ENCODE peak calls at places on chromosomes 16 and 17, in seven cellular contexts. V is substantia nigra; N is activated CD8-positive, alpha-beta memory T cell treated with anti-CD3 and anti-CD28 coated beads for 1 hour; Y is natural killer cell treated with Interleukin-12 subunit alpha and Interleukin-12 subunit beta and Interleukin-15 and Interleukin-18, amount 100 ng/mL, for 72 hours; U is MM.1S; L is putamen; R is AG04450. C is an unnamed sample.

GRCh38 chr17:49266233-49266632 is 35.6 kb upstream of the PHOSPHO1 start:
- DNase-seq in V (no peak), N (no peak), Y (no peak), U (no peak), L (no peak), R (no peak), C (no peak)

GRCh38 chr17:65537845-65538678 is 23.4 kb downstream of the AXIN2 start:
- DNase-seq in V (no peak), N (no peak), Y (no peak), U (no peak), L (no peak), R (no peak), C (no peak)

GRCh38 chr17:36674278-36674650 is 72.9 kb downstream of the MRM1 start:
- DNase-seq in V (no peak), N (no peak), Y (no peak), U (no peak), L (no peak), R (no peak), C (no peak)

GRCh38 chr17:17876959-17877547 is 40.3 kb upstream of the SREBF1 start:
- DNase-seq in V (no peak), N (no peak), Y (no peak), U (no peak), L (no peak), R (no peak), C (no peak)

GRCh38 chr17:62599964-62600657 is 27.4 kb upstream of the MRC2 start:
- DNase-seq in V (no peak), N (no peak), Y (no peak), U (no peak), L (peak; percentile 20), R (no peak), C (no peak)

GRCh38 chr17:679491-679890 is 35.1 kb downstream of the VPS53 start:
- DNase-seq in V (no peak), N (no peak), Y (no peak), U (no peak), L (no peak), R (no peak), C (no peak)

GRCh38 chr16:20879175-20880053 is 20.7 kb downstream of the DCUN1D3 start:
- DNase-seq in V (no peak), N (no peak), Y (no peak), U (no peak), L (no peak), R (no peak), C (no peak)

GRCh38 chr17:76491271-76492184 is 9.7 kb downstream of the RHBDF2 start:
- DNase-seq in V (no peak), N (no peak), Y (no peak), U (no peak), L (no peak), R (no peak), C (no peak)

GRCh38 chr17:4087911-4088693 is 54.7 kb downstream of the ZZEF1 start:
- DNase-seq in V (no peak), N (no peak), Y (no peak), U (no peak), L (no peak), R (no peak), C (no peak)

GRCh38 chr17:40510328-40510648 is 8.9 kb upstream of the TNS4 start:
- DNase-seq in V (no peak), N (no peak), Y (no peak), U (no peak), L (no peak), R (no peak), C (no peak)

GRCh38 chr16:2008631-2009301 is 855 bp downstream of the ZNF598 start:
- DNase-seq in V (no peak), N (no peak), Y (no peak), U (peak; percentile 34), L (no peak), R (no peak), C (peak; percentile 49)

GRCh38 chr17:37726891-37727780 is 17.7 kb downstream of the HNF1B start:
- DNase-seq in V (no peak), N (no peak), Y (no peak), U (no peak), L (no peak), R (no peak), C (no peak)

GRCh38 chr16:55389426-55390073 is 65.5 kb downstream of the IRX6 start:
- DNase-seq in V (no peak), N (no peak), Y (no peak), U (no peak), L (no peak), R (no peak), C (no peak)

GRCh38 chr16:1772362-1772907 is at the start of gene EME2:
- DNase-seq in V (no peak), N (peak; percentile 22), Y (no peak), U (peak; percentile 60), L (no peak), R (no peak), C (no peak)

GRCh38 chr17:40355804-40356758 is 8.5 kb downstream of the GJD3 start:
- DNase-seq in V (no peak), N (no peak), Y (no peak), U (no peak), L (no peak), R (no peak), C (no peak)

GRCh38 chr16:75456971-75457370 is 7.5 kb downstream of the TMEM170A start:
- DNase-seq in V (no peak), N (no peak), Y (no peak), U (no peak), L (no peak), R (no peak), C (no peak)

GRCh38 chr17:2749058-2749783 is at the start of gene CCDC92B:
- DNase-seq in V (no peak), N (no peak), Y (no peak), U (no peak), L (no peak), R (no peak), C (no peak)

GRCh38 chr17:13428611-13429042 is 173.1 kb downstream of the HS3ST3A1 start:
- DNase-seq in V (no peak), N (no peak), Y (no peak), U (no peak), L (no peak), R (no peak), C (no peak)

GRCh38 chr16:2212362-2213324 is 2.0 kb upstream of the BRICD5 start:
- DNase-seq in V (no peak), N (no peak), Y (no peak), U (no peak), L (no peak), R (no peak), C (peak; percentile 43)

GRCh38 chr16:46961373-46962353 is 11.8 kb downstream of the DNAJA2 start:
- DNase-seq in V (no peak), N (peak; percentile 6), Y (no peak), U (no peak), L (no peak), R (no peak), C (peak; percentile 41)

GRCh38 chr17:57375770-57376181 is 119.5 kb downstream of the MSI2 start:
- DNase-seq in V (no peak), N (no peak), Y (no peak), U (no peak), L (no peak), R (no peak), C (no peak)

GRCh38 chr17:29433551-29433950 is 43.4 kb downstream of the TAOK1 start:
- DNase-seq in V (no peak), N (no peak), Y (no peak), U (no peak), L (no peak), R (no peak), C (peak; percentile 75)

GRCh38 chr16:69286941-69287713 is 24.0 kb upstream of the VPS4A start:
- DNase-seq in V (no peak), N (peak; percentile 4), Y (no peak), U (peak; percentile 73), L (peak; percentile 47), R (peak; percentile 34), C (peak; percentile 58)

GRCh38 chr17:31085563-31085962 is 9.2 kb upstream of the NF1 start:
- DNase-seq in V (no peak), N (no peak), Y (no peak), U (no peak), L (no peak), R (no peak), C (no peak)

GRCh38 chr17:30021708-30022317 is 80.4 kb downstream of the EFCAB5 start:
- DNase-seq in V (no peak), N (peak; percentile 1), Y (no peak), U (peak; percentile 62), L (no peak), R (peak; percentile 13), C (peak; percentile 78)

GRCh38 chr17:49180303-49180702 is 30.1 kb downstream of the GNGT2 start:
- DNase-seq in V (peak; percentile 34), N (peak; percentile 54), Y (peak; percentile 68), U (peak; percentile 27), L (peak; percentile 25), R (no peak), C (peak; percentile 87)

GRCh38 chr16:89575247-89576172 is at the start of gene CPNE7:
- DNase-seq in V (no peak), N (no peak), Y (no peak), U (no peak), L (no peak), R (no peak), C (peak; percentile 45)

GRCh38 chr17:77437017-77437416 is 296.2 kb downstream of the SEC14L1 start:
- DNase-seq in V (no peak), N (no peak), Y (no peak), U (no peak), L (no peak), R (peak; percentile 61), C (peak; percentile 73)

GRCh38 chr16:4766875-4767628 is at the start of gene ZNF500:
- DNase-seq in V (peak; percentile 97), N (peak; percentile 94), Y (peak; percentile 97), U (peak; percentile 97), L (peak; percentile 95), R (peak; percentile 89), C (peak; percentile 96)

GRCh38 chr17:44747566-44747965 is 11.2 kb upstream of the ADAM11 start:
- DNase-seq in V (no peak), N (no peak), Y (no peak), U (no peak), L (no peak), R (no peak), C (no peak)

GRCh38 chr17:29379084-29379811 is 10.9 kb upstream of the TAOK1 start:
- DNase-seq in V (no peak), N (no peak), Y (no peak), U (no peak), L (no peak), R (no peak), C (no peak)

GRCh38 chr17:1455291-1455747 is 713 bp downstream of the CRK start:
- DNase-seq in V (no peak), N (no peak), Y (peak; percentile 67), U (peak; percentile 55), L (peak; percentile 23), R (no peak), C (peak; percentile 64)

GRCh38 chr16:54633943-54634362 is 296.7 kb upstream of the IRX5 start:
- DNase-seq in V (no peak), N (no peak), Y (no peak), U (peak; percentile 27), L (no peak), R (no peak), C (peak; percentile 35)

GRCh38 chr16:20271893-20272292 is 55.4 kb downstream of the GP2 start:
- DNase-seq in V (no peak), N (no peak), Y (no peak), U (peak; percentile 10), L (no peak), R (no peak), C (no peak)

GRCh38 chr17:43211480-43212402 is at the start of gene TMEM106A:
- DNase-seq in V (peak; percentile 19), N (peak; percentile 59), Y (peak; percentile 87), U (peak; percentile 55), L (peak; percentile 20), R (peak; percentile 67), C (peak; percentile 81)

GRCh38 chr16:68395167-68395786 is 53.0 kb downstream of the SMPD3 start:
- DNase-seq in V (no peak), N (no peak), Y (no peak), U (no peak), L (peak; percentile 62), R (no peak), C (no peak)

GRCh38 chr16:29678691-29679267 is at the start of gene QPRT:
- DNase-seq in V (peak; percentile 33), N (no peak), Y (no peak), U (no peak), L (peak; percentile 19), R (no peak), C (peak; percentile 73)

GRCh38 chr16:85123891-85124635 is 11.8 kb upstream of the CIBAR2 start:
- DNase-seq in V (peak; percentile 25), N (no peak), Y (no peak), U (no peak), L (peak; percentile 39), R (peak; percentile 68), C (no peak)